ENCODE peak calls at places on chromosomes 3 and 15, in six cellular contexts. Z is ovary; A is GM19239; R is HEK293T; P is activated CD4-positive, alpha-beta T cell treated with anti-CD3 and anti-CD28 coated beads, Interleukin-2, amount 50 U/mL, for 24 hours; V is activated T-cell treated with anti-CD3 and anti-CD28 coated beads, Interleukin-2, amount 50 U/mL, for 24 hours. G is an unnamed sample.

GRCh38 chr3:30440880-30441279 is 165.5 kb upstream of the TGFBR2 start:
- DNase-seq in Z (no peak), A (no peak), R (no peak), P (no peak), V (no peak), G (no peak)

GRCh38 chr3:195110647-195111321 is 160.2 kb downstream of the XXYLT1 start:
- DNase-seq in Z (no peak), A (no peak), R (no peak), P (no peak), V (no peak), G (peak; percentile 50)

GRCh38 chr3:129180461-129180860 is 3.2 kb downstream of the CNBP start:
- DNase-seq in Z (no peak), A (no peak), R (no peak), P (no peak), V (no peak), G (no peak)

GRCh38 chr15:74642724-74643367 is 27.2 kb downstream of the CLK3 start:
- DNase-seq in Z (no peak), A (no peak), R (no peak), P (no peak), V (no peak), G (no peak)

GRCh38 chr15:48855501-48856440 is 22.2 kb upstream of the EID1 start:
- DNase-seq in Z (no peak), A (no peak), R (peak; percentile 24), P (no peak), V (no peak), G (no peak)

GRCh38 chr3:52277972-52278509 is 408 bp downstream of the WDR82 start:
- DNase-seq in Z (no peak), A (peak; percentile 49), R (peak; percentile 53), P (no peak), V (no peak), G (no peak)

GRCh38 chr15:101540480-101541239 is 51.2 kb upstream of the PCSK6 start:
- DNase-seq in Z (no peak), A (no peak), R (no peak), P (no peak), V (no peak), G (no peak)

GRCh38 chr15:80615783-80616391 is 79.2 kb upstream of the ABHD17C start:
- DNase-seq in Z (peak; percentile 79), A (no peak), R (no peak), P (no peak), V (no peak), G (peak; percentile 44)

GRCh38 chr3:52452570-52453221 is 1.1 kb downstream of the TNNC1 start:
- DNase-seq in Z (peak; percentile 36), A (no peak), R (no peak), P (no peak), V (no peak), G (peak; percentile 73)

GRCh38 chr3:56621686-56622085 is 61.4 kb downstream of the TASOR start:
- DNase-seq in Z (no peak), A (no peak), R (no peak), P (no peak), V (no peak), G (no peak)

GRCh38 chr3:113058188-113058587 is 67.4 kb downstream of the GTPBP8 start:
- DNase-seq in Z (no peak), A (no peak), R (no peak), P (no peak), V (no peak), G (no peak)

GRCh38 chr15:37291920-37292319 is 191.6 kb upstream of the MEIS2 start:
- DNase-seq in Z (no peak), A (no peak), R (no peak), P (no peak), V (no peak), G (no peak)

GRCh38 chr3:127715541-127715940 is 42.8 kb downstream of the ABTB1 start:
- DNase-seq in Z (no peak), A (no peak), R (no peak), P (no peak), V (no peak), G (no peak)

GRCh38 chr3:116059421-116060096 is 385.7 kb downstream of the LSAMP start:
- DNase-seq in Z (no peak), A (no peak), R (peak; percentile 74), P (no peak), V (no peak), G (no peak)

GRCh38 chr15:83046558-83047127 is 20.4 kb downstream of the BTBD1 start:
- DNase-seq in Z (no peak), A (no peak), R (no peak), P (no peak), V (no peak), G (no peak)

GRCh38 chr3:49536875-49537533 is 17.3 kb upstream of the BSN start:
- DNase-seq in Z (no peak), A (no peak), R (no peak), P (no peak), V (no peak), G (no peak)

GRCh38 chr3:157445897-157446296 is 9.2 kb downstream of the PTX3 start:
- DNase-seq in Z (no peak), A (no peak), R (no peak), P (no peak), V (no peak), G (no peak)

GRCh38 chr3:181568248-181568647 is 143.5 kb upstream of the SOX2 start:
- DNase-seq in Z (no peak), A (no peak), R (no peak), P (no peak), V (no peak), G (no peak)

GRCh38 chr15:90609254-90610185 is 79.8 kb downstream of the CRTC3 start:
- DNase-seq in Z (no peak), A (no peak), R (no peak), P (no peak), V (no peak), G (no peak)

GRCh38 chr15:48440084-48440483 is 108.9 kb downstream of the DUT start:
- DNase-seq in Z (peak; percentile 46), A (no peak), R (no peak), P (no peak), V (no peak), G (no peak)

GRCh38 chr15:78212546-78213424 is 21.6 kb downstream of the ACSBG1 start:
- DNase-seq in Z (no peak), A (no peak), R (peak; percentile 62), P (no peak), V (no peak), G (peak; percentile 58)

GRCh38 chr3:186180891-186181471 is 72.1 kb upstream of the ETV5 start:
- DNase-seq in Z (no peak), A (no peak), R (no peak), P (no peak), V (no peak), G (no peak)

GRCh38 chr3:4425707-4426106 is 41.4 kb downstream of the SUMF1 start:
- DNase-seq in Z (no peak), A (no peak), R (no peak), P (no peak), V (no peak), G (no peak)

G was measured in heart right ventricle.